ENCODE peak calls at places on chromosomes 12 and 14, in six cellular contexts. W, G, H, J, L and P are unnamed samples.
A peak's percentile ranks its signal among the peaks of the same experiment; 100 is the strongest.

GRCh38 chr12:85920324-85920947 is 46.3 kb downstream of the NTS start:
- DNase-seq in W (no peak), G (peak; percentile 45), H (no peak), J (peak; percentile 2), L (no peak), P (peak; percentile 69)

GRCh38 chr12:75944097-75944904 is 87.3 kb downstream of the PHLDA1 start:
- DNase-seq in W (no peak), G (peak; percentile 90), H (no peak), J (peak; percentile 97), L (no peak), P (peak; percentile 91)

GRCh38 chr14:39175445-39176262 is 600 bp downstream of the PNN start:
- DNase-seq in W (no peak), G (peak; percentile 59), H (no peak), J (peak; percentile 43), L (peak; percentile 76), P (peak; percentile 56)

GRCh38 chr12:122345042-122345441 is 77.4 kb downstream of the CLIP1 start:
- DNase-seq in W (no peak), G (no peak), H (no peak), J (no peak), L (no peak), P (no peak)

GRCh38 chr12:121223283-121223946 is 13.5 kb downstream of the P2RX4 start:
- DNase-seq in W (no peak), G (no peak), H (no peak), J (no peak), L (no peak), P (no peak)

GRCh38 chr14:22843123-22843925 is 6.9 kb downstream of the MMP14 start:
- DNase-seq in W (no peak), G (no peak), H (peak; percentile 8), J (no peak), L (no peak), P (no peak)

GRCh38 chr12:59886131-59886751 is 290.4 kb downstream of the SLC16A7 start:
- DNase-seq in W (no peak), G (no peak), H (no peak), J (no peak), L (no peak), P (no peak)

GRCh38 chr12:125055591-125055990 is 9.6 kb upstream of the AACS start:
- DNase-seq in W (no peak), G (no peak), H (no peak), J (no peak), L (no peak), P (no peak)

GRCh38 chr12:130874696-130875095 is 2.8 kb downstream of the RAN start:
- DNase-seq in W (no peak), G (no peak), H (no peak), J (no peak), L (no peak), P (no peak)

GRCh38 chr12:10119072-10119471 is 10.9 kb downstream of the CLEC7A start:
- DNase-seq in W (no peak), G (peak; percentile 37), H (no peak), J (no peak), L (no peak), P (no peak)

GRCh38 chr12:98743362-98743953 is 98.4 kb downstream of the APAF1 start:
- DNase-seq in W (no peak), G (peak; percentile 26), H (no peak), J (no peak), L (no peak), P (peak; percentile 67)

GRCh38 chr12:29552324-29552927 is 54.9 kb upstream of the OVCH1 start:
- DNase-seq in W (peak; percentile 52), G (peak; percentile 59), H (peak; percentile 38), J (peak; percentile 36), L (peak; percentile 68), P (peak; percentile 57)

GRCh38 chr14:61385002-61385685 is 63.8 kb downstream of the PRKCH start:
- DNase-seq in W (no peak), G (no peak), H (no peak), J (peak; percentile 6), L (no peak), P (no peak)

GRCh38 chr12:108342985-108343384 is 3.9 kb upstream of the CMKLR1 start:
- DNase-seq in W (no peak), G (peak; percentile 34), H (no peak), J (no peak), L (no peak), P (no peak)

GRCh38 chr12:108340037-108340436 is 926 bp upstream of the CMKLR1 start:
- DNase-seq in W (no peak), G (no peak), H (peak; percentile 40), J (no peak), L (no peak), P (no peak)

GRCh38 chr12:108341854-108342847 is 3.0 kb upstream of the CMKLR1 start:
- DNase-seq in W (no peak), G (no peak), H (no peak), J (no peak), L (no peak), P (no peak)

GRCh38 chr12:108338915-108339657 is at the start of gene CMKLR1:
- DNase-seq in W (peak; percentile 41), G (peak; percentile 54), H (no peak), J (no peak), L (peak; percentile 74), P (peak; percentile 28)

DNA sequence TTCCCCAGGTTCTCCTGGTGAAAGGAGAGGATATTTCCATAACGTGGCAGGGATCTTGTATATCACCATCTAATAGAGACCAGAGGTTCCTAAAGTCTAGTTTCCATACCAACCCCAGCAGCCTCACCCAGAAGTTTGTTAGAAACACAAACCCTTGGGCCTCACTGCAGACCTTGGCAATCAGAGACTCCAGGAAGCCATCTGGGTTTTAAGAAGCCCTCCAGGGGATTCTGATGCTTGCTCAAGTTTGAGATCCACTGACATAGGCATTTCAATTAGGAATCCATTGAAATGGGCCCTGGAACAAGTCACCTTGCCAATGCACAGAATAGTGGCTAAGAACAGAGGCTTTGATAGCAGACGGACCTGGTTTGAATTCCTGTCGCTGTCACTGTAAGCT is 2.2 kb upstream of the CMKLR1 start:
- DNase-seq in W (no peak), G (no peak), H (no peak), J (no peak), L (no peak), P (peak; percentile 43)
- H3K27me3 ChIP-seq in W (no peaks in the 10 kb centered on the region), G (no peaks in the 10 kb centered on the region), H (no peaks in the 10 kb centered on the region), J (peaks cover 5% of the 10 kb centered on the region), L (no peaks in the 10 kb centered on the region), P (no peaks in the 10 kb centered on the region)

DNA sequence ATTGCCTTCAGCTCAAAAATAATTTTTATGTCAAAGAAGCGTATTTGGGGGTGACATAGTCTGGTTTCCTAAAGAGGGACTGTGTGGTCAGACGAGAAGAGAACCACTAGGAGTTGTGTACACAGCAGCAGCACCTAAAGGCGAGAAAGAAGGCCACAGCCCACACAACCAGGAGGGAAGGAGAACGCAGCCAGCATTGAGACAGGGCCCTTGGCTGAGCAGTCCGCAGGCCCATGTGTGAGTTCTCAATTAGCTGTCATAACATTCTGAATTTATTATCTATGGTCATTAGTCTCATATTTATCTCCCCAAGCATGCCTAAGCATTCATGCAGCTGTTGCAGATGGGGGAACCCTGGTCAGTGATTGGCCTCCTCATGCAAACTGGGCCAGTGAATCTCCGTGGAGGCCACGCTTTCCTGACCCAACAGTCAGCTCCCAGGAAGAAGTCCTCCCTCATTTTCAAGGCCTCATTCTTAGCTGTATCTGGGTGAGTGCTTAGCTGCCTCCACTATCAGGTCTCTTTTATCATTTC is 81.2 kb upstream of the ATF7IP start:
- DNase-seq in W (peak; percentile 58), G (no peak), H (no peak), J (no peak), L (no peak), P (no peak)
- H3K27me3 ChIP-seq in W (no peaks in the 10 kb centered on the region), G (no peaks in the 10 kb centered on the region), H (no peaks in the 10 kb centered on the region), J (no peaks in the 10 kb centered on the region), L (no peaks in the 10 kb centered on the region), P (no peaks in the 10 kb centered on the region)

DNA sequence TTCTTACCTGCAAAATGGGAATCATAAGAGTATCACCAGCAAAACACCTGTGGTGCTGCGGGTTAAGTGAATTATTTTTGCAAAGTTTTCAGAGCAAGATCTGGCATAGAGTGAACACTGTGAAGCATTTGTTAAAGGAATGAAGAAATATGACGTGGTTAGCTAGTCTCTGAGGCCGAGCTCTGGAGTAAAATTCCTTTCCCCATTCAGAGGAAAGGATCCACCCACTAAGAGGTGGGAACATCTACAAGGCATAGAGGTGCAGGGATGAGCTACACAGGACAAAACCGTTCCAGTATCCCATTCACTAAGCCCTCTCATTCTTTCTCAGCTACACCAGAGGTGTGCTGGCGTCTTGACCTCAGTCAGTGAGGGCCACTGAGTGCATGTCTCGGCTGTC is 48.5 kb downstream of the JAG2 start:
- DNase-seq in W (no peak), G (no peak), H (no peak), J (no peak), L (no peak), P (no peak)
- H3K27me3 ChIP-seq in W (no peaks in the 10 kb centered on the region), G (peaks cover 46% of the 10 kb centered on the region), H (no peaks in the 10 kb centered on the region), J (peaks cover 10% of the 10 kb centered on the region), L (no peaks in the 10 kb centered on the region), P (peaks cover 12% of the 10 kb centered on the region)

DNA sequence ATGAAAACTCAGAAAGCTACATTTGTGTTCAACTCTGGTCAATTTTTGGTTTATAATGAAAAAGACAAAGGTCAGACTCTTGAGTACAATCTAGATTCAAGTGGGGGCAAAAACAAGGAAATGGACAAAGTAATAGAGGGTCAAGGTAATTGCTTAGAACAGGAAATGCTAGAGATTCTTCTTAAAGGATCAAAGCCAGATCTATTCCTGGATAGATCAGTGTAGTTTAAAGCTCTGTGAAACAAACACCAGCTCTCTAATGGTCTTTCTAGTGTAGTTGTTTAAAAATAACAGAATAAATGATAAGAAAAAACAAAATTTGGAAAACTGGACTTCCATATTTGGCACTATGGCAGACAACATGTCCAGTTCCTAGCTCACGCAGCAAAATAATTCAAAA is 70.7 kb upstream of the SLC8A3 start:
- DNase-seq in W (no peak), G (no peak), H (no peak), J (no peak), L (no peak), P (no peak)
- H3K27me3 ChIP-seq in W (no peaks in the 10 kb centered on the region), G (peaks cover 18% of the 10 kb centered on the region), H (peaks cover 19% of the 10 kb centered on the region), J (peaks cover 2% of the 10 kb centered on the region), L (peaks cover 22% of the 10 kb centered on the region), P (peaks cover 45% of the 10 kb centered on the region)

DNA sequence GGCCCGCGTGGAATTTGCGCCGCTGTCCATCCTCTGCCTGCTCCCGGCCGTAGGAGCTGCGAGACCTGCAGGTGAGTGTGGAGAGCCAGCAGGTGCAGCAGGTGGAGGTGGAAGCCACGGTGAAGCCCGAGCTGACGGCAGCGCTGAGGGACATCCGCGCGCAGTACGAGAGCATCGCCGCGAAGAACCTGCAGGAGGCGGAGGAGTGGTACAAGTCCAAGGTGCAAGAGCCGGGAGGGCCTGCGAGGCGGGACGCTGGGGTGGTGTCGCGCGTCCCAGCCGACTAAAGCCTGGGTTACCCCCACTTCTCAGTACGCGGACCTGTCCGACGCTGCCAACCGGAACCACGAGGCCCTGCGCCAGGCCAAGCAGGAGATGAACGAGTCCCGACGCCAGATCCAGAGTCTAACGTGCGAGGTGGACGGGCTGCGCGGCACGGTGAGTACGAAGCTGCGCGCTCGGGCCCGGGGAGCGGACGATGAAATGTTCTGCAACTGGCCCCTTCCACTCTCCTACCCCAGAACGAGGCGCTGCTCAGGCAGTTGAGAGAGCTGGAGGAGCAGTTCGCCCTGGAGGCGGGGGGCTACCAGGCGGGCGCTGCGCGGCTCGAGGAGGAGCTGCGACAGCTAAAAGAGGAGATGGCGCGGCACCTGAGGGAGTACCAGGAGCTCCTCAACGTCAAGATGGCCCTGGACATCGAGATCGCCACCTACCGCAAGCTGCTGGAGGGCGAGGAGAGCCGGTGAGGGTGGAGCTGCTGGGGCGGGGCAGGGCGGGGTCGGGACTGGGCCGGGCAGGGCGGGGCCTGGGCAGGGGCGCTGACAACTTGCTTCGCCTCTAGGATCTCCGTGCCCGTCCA is 2.1 kb downstream of the PRPH start:
- DNase-seq in W (no peak), G (peak; percentile 33), H (no peak), J (no peak), L (peak; percentile 74), P (no peak)
- H3K27me3 ChIP-seq in W (peaks cover 24% of the 10 kb centered on the region), G (peaks cover 43% of the 10 kb centered on the region), H (peaks cover 66% of the 10 kb centered on the region), J (peaks cover 29% of the 10 kb centered on the region), L (peaks cover 50% of the 10 kb centered on the region), P (no peaks in the 10 kb centered on the region)

GRCh38 chr14:77145975-77146740 is 4.6 kb upstream of the ZDHHC22 start:
- DNase-seq in W (no peak), G (no peak), H (no peak), J (no peak), L (no peak), P (no peak)
- H3K27me3 ChIP-seq in W (no peaks in the 10 kb centered on the region), G (peaks cover 62% of the 10 kb centered on the region), H (no peaks in the 10 kb centered on the region), J (peaks cover 43% of the 10 kb centered on the region), L (peaks cover 61% of the 10 kb centered on the region), P (peaks cover 76% of the 10 kb centered on the region)